ENCODE peak calls at places on chromosomes 5 and 9, in nine cellular contexts. One of them, this sample, is unnamed. For H3K9me3, the result is how much of the 10 kb centered on the place peaks cover.

GRCh38 chr5:16690243-16690839 is 73.5 kb upstream of the RETREG1 start:
- DNase-seq in psoas muscle: no peak
- DNase-seq in left ventricle myocardium inferior: no peak
- DNase-seq in CD8-positive, alpha-beta T cell: no peak
- DNase-seq in SJCRH30: peak
- DNase-seq in fibroblast of lung: peak
- DNase-seq in effector memory CD4-positive, alpha-beta T cell: no peak
- DNase-seq in hepatocyte: peak
- DNase-seq in spleen: no peak
- DNase-seq in this sample: no peak

GRCh38 chr5:33433303-33434255 is 7.2 kb upstream of the TARS1 start:
- DNase-seq in psoas muscle: no peak
- DNase-seq in left ventricle myocardium inferior: no peak
- DNase-seq in CD8-positive, alpha-beta T cell: no peak
- DNase-seq in SJCRH30: no peak
- DNase-seq in fibroblast of lung: no peak
- DNase-seq in effector memory CD4-positive, alpha-beta T cell: no peak
- DNase-seq in hepatocyte: no peak
- DNase-seq in spleen: no peak
- DNase-seq in this sample: no peak

GRCh38 chr5:113156271-113156878 is 179.8 kb downstream of the DCP2 start:
- DNase-seq in psoas muscle: no peak
- DNase-seq in left ventricle myocardium inferior: no peak
- DNase-seq in CD8-positive, alpha-beta T cell: no peak
- DNase-seq in SJCRH30: no peak
- DNase-seq in fibroblast of lung: no peak
- DNase-seq in effector memory CD4-positive, alpha-beta T cell: no peak
- DNase-seq in hepatocyte: no peak
- DNase-seq in spleen: no peak
- DNase-seq in this sample: no peak

GRCh38 chr5:1374680-1375055 is 29.8 kb upstream of the CLPTM1L start:
- DNase-seq in psoas muscle: no peak
- DNase-seq in left ventricle myocardium inferior: no peak
- DNase-seq in CD8-positive, alpha-beta T cell: no peak
- DNase-seq in SJCRH30: no peak
- DNase-seq in fibroblast of lung: no peak
- DNase-seq in effector memory CD4-positive, alpha-beta T cell: no peak
- DNase-seq in hepatocyte: no peak
- DNase-seq in spleen: peak
- DNase-seq in this sample: no peak

GRCh38 chr9:26296910-26297309 is 595.7 kb downstream of the CAAP1 start:
- DNase-seq in psoas muscle: no peak
- DNase-seq in left ventricle myocardium inferior: no peak
- DNase-seq in CD8-positive, alpha-beta T cell: no peak
- DNase-seq in SJCRH30: no peak
- DNase-seq in fibroblast of lung: peak
- DNase-seq in effector memory CD4-positive, alpha-beta T cell: no peak
- DNase-seq in hepatocyte: no peak
- DNase-seq in spleen: no peak
- DNase-seq in this sample: no peak

GRCh38 chr5:36357391-36357790 is 55.7 kb upstream of the RANBP3L start:
- DNase-seq in psoas muscle: no peak
- DNase-seq in left ventricle myocardium inferior: no peak
- DNase-seq in CD8-positive, alpha-beta T cell: no peak
- DNase-seq in SJCRH30: no peak
- DNase-seq in fibroblast of lung: peak
- DNase-seq in effector memory CD4-positive, alpha-beta T cell: no peak
- DNase-seq in hepatocyte: no peak
- DNase-seq in spleen: no peak
- DNase-seq in this sample: no peak

GRCh38 chr5:41843456-41844112 is 26.6 kb downstream of the OXCT1 start:
- DNase-seq in psoas muscle: no peak
- DNase-seq in left ventricle myocardium inferior: no peak
- DNase-seq in CD8-positive, alpha-beta T cell: no peak
- DNase-seq in SJCRH30: peak
- DNase-seq in fibroblast of lung: peak
- DNase-seq in effector memory CD4-positive, alpha-beta T cell: no peak
- DNase-seq in hepatocyte: peak
- DNase-seq in spleen: no peak
- DNase-seq in this sample: no peak

GRCh38 chr9:130766031-130766903 is 68.8 kb upstream of the ABL1 start:
- DNase-seq in psoas muscle: peak
- DNase-seq in left ventricle myocardium inferior: no peak
- DNase-seq in CD8-positive, alpha-beta T cell: no peak
- DNase-seq in SJCRH30: no peak
- DNase-seq in fibroblast of lung: peak
- DNase-seq in effector memory CD4-positive, alpha-beta T cell: no peak
- DNase-seq in hepatocyte: no peak
- DNase-seq in spleen: no peak
- DNase-seq in this sample: no peak

GRCh38 chr9:36501727-36502126 is 71.0 kb upstream of the MELK start:
- DNase-seq in psoas muscle: no peak
- DNase-seq in left ventricle myocardium inferior: no peak
- DNase-seq in CD8-positive, alpha-beta T cell: no peak
- DNase-seq in SJCRH30: no peak
- DNase-seq in fibroblast of lung: no peak
- DNase-seq in effector memory CD4-positive, alpha-beta T cell: no peak
- DNase-seq in hepatocyte: no peak
- DNase-seq in spleen: no peak
- DNase-seq in this sample: no peak

GRCh38 chr5:125655156-125655555 is 768.1 kb upstream of the GRAMD2B start:
- DNase-seq in psoas muscle: no peak
- DNase-seq in left ventricle myocardium inferior: no peak
- DNase-seq in CD8-positive, alpha-beta T cell: no peak
- DNase-seq in SJCRH30: no peak
- DNase-seq in fibroblast of lung: no peak
- DNase-seq in effector memory CD4-positive, alpha-beta T cell: no peak
- DNase-seq in hepatocyte: no peak
- DNase-seq in spleen: no peak
- DNase-seq in this sample: no peak

GRCh38 chr9:124242331-124243194 is 15.2 kb upstream of the NEK6 start:
- DNase-seq in psoas muscle: peak
- DNase-seq in left ventricle myocardium inferior: no peak
- DNase-seq in CD8-positive, alpha-beta T cell: no peak
- DNase-seq in SJCRH30: peak
- DNase-seq in fibroblast of lung: peak
- DNase-seq in effector memory CD4-positive, alpha-beta T cell: no peak
- DNase-seq in hepatocyte: peak
- DNase-seq in spleen: no peak
- DNase-seq in this sample: no peak

GRCh38 chr5:114148253-114148652 is 213.6 kb upstream of the KCNN2 start:
- DNase-seq in psoas muscle: no peak
- DNase-seq in left ventricle myocardium inferior: no peak
- DNase-seq in CD8-positive, alpha-beta T cell: no peak
- DNase-seq in SJCRH30: no peak
- DNase-seq in fibroblast of lung: no peak
- DNase-seq in effector memory CD4-positive, alpha-beta T cell: no peak
- DNase-seq in hepatocyte: peak
- DNase-seq in spleen: no peak
- DNase-seq in this sample: no peak

GRCh38 chr5:111016801-111017200 is 54.7 kb upstream of the TSLP start:
- DNase-seq in psoas muscle: no peak
- DNase-seq in left ventricle myocardium inferior: no peak
- DNase-seq in CD8-positive, alpha-beta T cell: no peak
- DNase-seq in SJCRH30: no peak
- DNase-seq in fibroblast of lung: peak
- DNase-seq in effector memory CD4-positive, alpha-beta T cell: no peak
- DNase-seq in hepatocyte: no peak
- DNase-seq in spleen: no peak
- DNase-seq in this sample: no peak

GRCh38 chr5:35274839-35275509 is 44.7 kb upstream of the PRLR start:
- DNase-seq in psoas muscle: no peak
- DNase-seq in left ventricle myocardium inferior: no peak
- DNase-seq in CD8-positive, alpha-beta T cell: no peak
- DNase-seq in SJCRH30: peak
- DNase-seq in fibroblast of lung: no peak
- DNase-seq in effector memory CD4-positive, alpha-beta T cell: no peak
- DNase-seq in hepatocyte: peak
- DNase-seq in spleen: no peak
- DNase-seq in this sample: no peak
- H3K9me3 ChIP-seq in psoas muscle: under half
- H3K9me3 ChIP-seq in left ventricle myocardium inferior: under half
- H3K9me3 ChIP-seq in CD8-positive, alpha-beta T cell: under half
- H3K9me3 ChIP-seq in SJCRH30: under half
- H3K9me3 ChIP-seq in fibroblast of lung: under half
- H3K9me3 ChIP-seq in effector memory CD4-positive, alpha-beta T cell: under half
- H3K9me3 ChIP-seq in hepatocyte: under half
- H3K9me3 ChIP-seq in spleen: under half
- H3K9me3 ChIP-seq in this sample: under half

DNA sequence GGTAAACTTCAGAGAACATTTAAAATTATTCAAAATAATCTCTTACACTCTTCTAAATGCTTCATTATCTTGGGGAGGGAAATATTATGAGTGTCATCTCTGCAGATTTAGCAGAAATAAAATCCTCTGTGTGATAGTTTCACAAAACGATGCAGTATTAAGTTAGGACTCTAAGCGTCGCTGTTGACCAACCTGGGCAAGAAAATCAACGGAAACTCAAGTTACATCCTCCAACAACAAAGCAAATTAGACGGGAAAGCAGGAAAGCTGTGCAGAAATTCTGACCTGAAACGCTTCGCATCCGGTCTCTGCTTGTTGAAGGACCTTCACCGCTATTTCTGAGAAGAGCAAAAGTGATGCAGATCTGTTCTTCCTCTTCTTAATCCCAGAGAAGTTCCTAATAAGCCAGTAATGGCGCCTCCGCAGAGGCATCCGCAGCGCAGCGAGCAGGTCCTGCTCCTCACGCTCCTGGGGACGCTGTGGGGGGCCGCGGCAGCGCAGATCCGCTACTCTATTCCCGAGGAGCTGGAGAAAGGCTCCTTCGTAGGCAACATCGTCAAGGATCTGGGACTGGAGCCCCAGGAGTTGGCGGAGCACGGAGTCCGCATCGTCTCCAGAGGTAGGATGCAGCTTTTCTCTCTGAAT is at the start of gene PCDHGA6:
- DNase-seq in psoas muscle: no peak
- DNase-seq in left ventricle myocardium inferior: no peak
- DNase-seq in CD8-positive, alpha-beta T cell: no peak
- DNase-seq in SJCRH30: no peak
- DNase-seq in fibroblast of lung: peak
- DNase-seq in effector memory CD4-positive, alpha-beta T cell: no peak
- DNase-seq in hepatocyte: no peak
- DNase-seq in spleen: no peak
- DNase-seq in this sample: no peak
- H3K9me3 ChIP-seq in psoas muscle: under half
- H3K9me3 ChIP-seq in left ventricle myocardium inferior: half or more
- H3K9me3 ChIP-seq in CD8-positive, alpha-beta T cell: under half
- H3K9me3 ChIP-seq in SJCRH30: under half
- H3K9me3 ChIP-seq in fibroblast of lung: under half
- H3K9me3 ChIP-seq in effector memory CD4-positive, alpha-beta T cell: under half
- H3K9me3 ChIP-seq in hepatocyte: under half
- H3K9me3 ChIP-seq in spleen: half or more
- H3K9me3 ChIP-seq in this sample: under half

DNA sequence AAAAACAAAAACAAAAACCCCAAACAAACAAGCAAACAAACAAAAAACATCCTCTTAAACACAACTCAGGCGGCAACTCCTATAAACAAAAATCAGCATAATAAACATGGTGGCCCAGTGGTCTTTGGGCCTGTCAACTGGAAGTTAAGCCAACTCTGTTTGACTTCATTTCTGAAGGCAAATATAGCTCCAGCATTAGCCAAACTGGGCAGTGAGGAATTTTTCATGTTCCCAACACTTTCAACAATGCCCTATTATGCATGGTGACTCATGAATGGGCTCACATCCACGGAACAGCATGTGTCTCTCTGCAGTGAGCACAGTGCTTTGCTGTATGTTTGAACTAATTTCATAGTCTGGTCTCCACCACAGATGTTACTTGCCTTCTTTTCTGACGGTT is 143.9 kb upstream of the STC2 start:
- DNase-seq in psoas muscle: peak
- DNase-seq in left ventricle myocardium inferior: peak
- DNase-seq in CD8-positive, alpha-beta T cell: no peak
- DNase-seq in SJCRH30: peak
- DNase-seq in fibroblast of lung: peak
- DNase-seq in effector memory CD4-positive, alpha-beta T cell: no peak
- DNase-seq in hepatocyte: peak
- DNase-seq in spleen: no peak
- DNase-seq in this sample: no peak
- H3K9me3 ChIP-seq in psoas muscle: under half
- H3K9me3 ChIP-seq in left ventricle myocardium inferior: under half
- H3K9me3 ChIP-seq in CD8-positive, alpha-beta T cell: under half
- H3K9me3 ChIP-seq in SJCRH30: under half
- H3K9me3 ChIP-seq in fibroblast of lung: under half
- H3K9me3 ChIP-seq in effector memory CD4-positive, alpha-beta T cell: under half
- H3K9me3 ChIP-seq in hepatocyte: under half
- H3K9me3 ChIP-seq in spleen: under half
- H3K9me3 ChIP-seq in this sample: under half

GRCh38 chr5:3330442-3330841 is 265.2 kb upstream of the IRX1 start:
- DNase-seq in psoas muscle: no peak
- DNase-seq in left ventricle myocardium inferior: no peak
- DNase-seq in CD8-positive, alpha-beta T cell: no peak
- DNase-seq in SJCRH30: no peak
- DNase-seq in fibroblast of lung: no peak
- DNase-seq in effector memory CD4-positive, alpha-beta T cell: no peak
- DNase-seq in hepatocyte: no peak
- DNase-seq in spleen: no peak
- DNase-seq in this sample: no peak

GRCh38 chr5:3331819-3332218 is 263.8 kb upstream of the IRX1 start:
- DNase-seq in psoas muscle: no peak
- DNase-seq in left ventricle myocardium inferior: no peak
- DNase-seq in CD8-positive, alpha-beta T cell: no peak
- DNase-seq in SJCRH30: no peak
- DNase-seq in fibroblast of lung: no peak
- DNase-seq in effector memory CD4-positive, alpha-beta T cell: no peak
- DNase-seq in hepatocyte: no peak
- DNase-seq in spleen: peak
- DNase-seq in this sample: no peak

GRCh38 chr5:3335301-3335700 is 260.3 kb upstream of the IRX1 start:
- DNase-seq in psoas muscle: no peak
- DNase-seq in left ventricle myocardium inferior: no peak
- DNase-seq in CD8-positive, alpha-beta T cell: no peak
- DNase-seq in SJCRH30: no peak
- DNase-seq in fibroblast of lung: no peak
- DNase-seq in effector memory CD4-positive, alpha-beta T cell: no peak
- DNase-seq in hepatocyte: no peak
- DNase-seq in spleen: no peak
- DNase-seq in this sample: no peak

GRCh38 chr5:3333836-3334235 is 261.8 kb upstream of the IRX1 start:
- DNase-seq in psoas muscle: no peak
- DNase-seq in left ventricle myocardium inferior: no peak
- DNase-seq in CD8-positive, alpha-beta T cell: no peak
- DNase-seq in SJCRH30: no peak
- DNase-seq in fibroblast of lung: no peak
- DNase-seq in effector memory CD4-positive, alpha-beta T cell: no peak
- DNase-seq in hepatocyte: no peak
- DNase-seq in spleen: no peak
- DNase-seq in this sample: no peak

DNA sequence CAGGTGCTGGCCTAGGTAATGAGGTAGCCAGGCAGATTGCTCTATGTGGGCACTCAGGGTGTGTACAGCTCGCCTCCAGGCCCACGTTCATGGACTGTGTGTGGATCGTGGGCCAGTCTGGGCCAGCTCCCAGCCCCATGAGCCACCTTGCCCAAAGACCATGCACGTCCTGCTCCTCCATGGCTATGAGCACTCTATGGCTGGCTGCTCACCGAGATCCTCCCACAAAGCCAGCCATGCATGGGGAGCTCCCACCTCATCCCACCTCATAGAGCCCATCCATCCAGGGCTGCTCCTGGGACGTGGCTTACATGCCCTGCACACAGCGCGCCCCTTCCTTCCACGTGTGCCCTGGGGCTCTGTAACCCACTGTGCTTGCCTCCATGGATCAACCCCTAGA is 262.5 kb upstream of the IRX1 start:
- DNase-seq in psoas muscle: no peak
- DNase-seq in left ventricle myocardium inferior: no peak
- DNase-seq in CD8-positive, alpha-beta T cell: no peak
- DNase-seq in SJCRH30: no peak
- DNase-seq in fibroblast of lung: no peak
- DNase-seq in effector memory CD4-positive, alpha-beta T cell: no peak
- DNase-seq in hepatocyte: no peak
- DNase-seq in spleen: peak
- DNase-seq in this sample: no peak
- H3K9me3 ChIP-seq in psoas muscle: under half
- H3K9me3 ChIP-seq in left ventricle myocardium inferior: under half
- H3K9me3 ChIP-seq in CD8-positive, alpha-beta T cell: under half
- H3K9me3 ChIP-seq in SJCRH30: under half
- H3K9me3 ChIP-seq in fibroblast of lung: under half
- H3K9me3 ChIP-seq in effector memory CD4-positive, alpha-beta T cell: under half
- H3K9me3 ChIP-seq in hepatocyte: under half
- H3K9me3 ChIP-seq in spleen: under half
- H3K9me3 ChIP-seq in this sample: under half